ENCODE peak calls at places on chromosomes 4 and X, in seven cellular contexts. K is lung, H is astrocyte of the cerebellum, N is mammary epithelial cell, A is AG09309, M is DND-41, D is progenitor cell of endocrine pancreas. C is an unnamed sample.

GRCh38 chr4:139556071-139556734 is at the start of gene SETD7:
- DNase-seq in M (peak; percentile 78), H (peak; percentile 43), D (no peak), A (peak; percentile 34), K (peak; percentile 70), N (peak; percentile 78), C (peak; percentile 80)

GRCh38 chrX:148133099-148133725 is 152.1 kb downstream of the FMR1NB start:
- DNase-seq in K (no peak), A (no peak), H (no peak), M (no peak), D (no peak), N (peak; percentile 1), C (no peak)

GRCh38 chr4:181647396-181648107 is 595.6 kb upstream of the TENM3 start:
- DNase-seq in M (no peak), A (no peak), D (no peak), N (peak; percentile 19), H (no peak), K (no peak), C (no peak)

GRCh38 chrX:12988797-12989196 is 13.9 kb downstream of the TMSB4X start:
- DNase-seq in N (peak; percentile 91), M (no peak), K (peak; percentile 68), D (no peak), A (no peak), H (no peak), C (peak; percentile 60)

GRCh38 chr4:48629458-48629857 is 139.4 kb downstream of the ZAR1 start:
- DNase-seq in N (no peak), K (no peak), M (no peak), H (no peak), A (no peak), D (no peak), C (no peak)

GRCh38 chr4:159290321-159291030 is 187.6 kb downstream of the RAPGEF2 start:
- DNase-seq in D (no peak), K (no peak), A (no peak), H (no peak), M (no peak), N (peak; percentile 58), C (no peak)

GRCh38 chr4:84944952-84945351 is 21.5 kb downstream of the WDFY3 start:
- DNase-seq in A (no peak), K (no peak), H (no peak), D (no peak), M (no peak), N (peak; percentile 65), C (no peak)

GRCh38 chr4:152166567-152166966 is 369.3 kb downstream of the FBXW7 start:
- DNase-seq in H (no peak), M (peak; percentile 53), K (no peak), A (no peak), N (no peak), D (peak; percentile 37), C (no peak)

GRCh38 chr4:91958651-91959050 is 345.1 kb upstream of the GRID2 start:
- DNase-seq in K (no peak), N (no peak), M (no peak), D (no peak), A (no peak), H (peak; percentile 76), C (no peak)

GRCh38 chrX:19912-20571 is 261.1 kb upstream of the PLCXD1 start:
- DNase-seq in A (no peak), D (no peak), M (no peak), N (no peak), H (no peak), K (no peak), C (no peak)

GRCh38 chr4:9969526-9970398 is 51.5 kb downstream of the SLC2A9 start:
- DNase-seq in A (no peak), D (no peak), H (no peak), M (peak; percentile 67), N (no peak), K (no peak), C (no peak)

GRCh38 chrX:2928583-2929434 is at the start of gene ARSD:
- DNase-seq in D (peak; percentile 86), K (peak; percentile 95), M (no peak), H (peak; percentile 83), N (peak; percentile 86), A (peak; percentile 67), C (peak; percentile 67)

GRCh38 chr4:67019670-67020069 is 525.6 kb downstream of the CENPC start:
- DNase-seq in N (no peak), A (no peak), D (no peak), M (no peak), K (no peak), H (no peak), C (no peak)

GRCh38 chrX:4547218-4547836 is 833.9 kb upstream of the PRKX start:
- DNase-seq in M (peak; percentile 32), N (peak; percentile 23), A (peak; percentile 13), H (peak; percentile 16), D (peak; percentile 51), K (peak; percentile 47), C (no peak)

GRCh38 chr4:223913-224497 is 81.3 kb downstream of the ZNF732 start:
- DNase-seq in A (no peak), H (no peak), K (no peak), D (no peak), M (no peak), N (no peak), C (no peak)

GRCh38 chr4:39706334-39706733 is 8.4 kb downstream of the UBE2K start:
- DNase-seq in K (no peak), N (peak; percentile 65), D (no peak), M (no peak), H (peak; percentile 49), A (peak; percentile 47), C (no peak)

GRCh38 chrX:100649550-100650356 is 5.8 kb downstream of the SRPX2 start:
- DNase-seq in N (peak; percentile 63), H (peak; percentile 59), M (no peak), K (peak; percentile 47), D (no peak), A (peak; percentile 75), C (peak; percentile 43)

GRCh38 chr4:53854991-53855885 is 209.2 kb downstream of the CHIC2 start:
- DNase-seq in H (peak; percentile 50), N (peak; percentile 37), M (no peak), A (peak; percentile 73), K (no peak), D (no peak), C (no peak)

GRCh38 chr4:81799371-81799770 is 327.7 kb upstream of the RASGEF1B start:
- DNase-seq in M (no peak), A (no peak), H (no peak), K (no peak), D (no peak), N (peak; percentile 26), C (no peak)

GRCh38 chrX:41518127-41518840 is 71.1 kb downstream of the NYX start:
- DNase-seq in H (no peak), N (no peak), M (no peak), K (no peak), A (no peak), D (no peak), C (no peak)

GRCh38 chr4:128658214-128658621 is 151.3 kb upstream of the JADE1 start:
- DNase-seq in N (no peak), H (no peak), A (no peak), K (no peak), M (no peak), D (no peak), C (no peak)

GRCh38 chr4:73019462-73020047 is 50.0 kb downstream of the COX18 start:
- DNase-seq in A (peak; percentile 7), D (no peak), H (peak; percentile 45), M (peak; percentile 23), K (no peak), N (peak; percentile 19), C (peak; percentile 34)

GRCh38 chrX:75596178-75596577 is 73.3 kb upstream of the ZDHHC15 start:
- DNase-seq in H (peak; percentile 22), K (no peak), N (no peak), A (no peak), D (no peak), M (no peak), C (no peak)

DNA sequence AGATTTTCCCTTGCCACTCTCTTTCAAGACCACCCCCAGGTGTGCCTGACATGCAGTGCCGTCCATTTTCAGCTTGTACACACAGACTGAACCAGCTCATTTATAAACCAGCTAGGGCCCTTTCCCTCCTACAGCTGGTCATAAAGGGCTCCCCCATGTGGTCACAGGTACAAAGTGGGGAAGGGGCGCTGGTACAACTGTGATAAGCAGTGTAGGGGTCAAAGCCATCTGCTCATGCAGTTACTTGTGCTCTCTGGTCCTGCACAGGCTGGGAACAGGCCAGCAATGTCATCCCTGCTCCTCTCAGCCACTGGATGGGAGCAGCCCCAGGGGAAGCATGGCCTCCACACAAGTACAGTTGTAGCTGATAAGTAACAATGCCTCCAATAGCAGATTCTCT is 20.6 kb downstream of the GABRQ start:
- DNase-seq in K (no peak), M (no peak), N (no peak), A (no peak), D (no peak), H (no peak), C (no peak)
- TF ChIP-seq CTCF in K (no peak), M (no peak), N (no peak), A (no peak), D (peak; percentile 40), H (no peak), C (no peak)

GRCh38 chr4:25376754-25377571 is at the start of gene ANAPC4:
- DNase-seq in K (peak; percentile 98), H (peak; percentile 75), N (peak; percentile 91), M (peak; percentile 97), D (peak; percentile 87), A (peak; percentile 46), C (peak; percentile 95)
- TF ChIP-seq CTCF in K (no peak), H (peak; percentile 7), N (no peak), M (no peak), D (no peak), A (no peak), C (no peak)

DNA sequence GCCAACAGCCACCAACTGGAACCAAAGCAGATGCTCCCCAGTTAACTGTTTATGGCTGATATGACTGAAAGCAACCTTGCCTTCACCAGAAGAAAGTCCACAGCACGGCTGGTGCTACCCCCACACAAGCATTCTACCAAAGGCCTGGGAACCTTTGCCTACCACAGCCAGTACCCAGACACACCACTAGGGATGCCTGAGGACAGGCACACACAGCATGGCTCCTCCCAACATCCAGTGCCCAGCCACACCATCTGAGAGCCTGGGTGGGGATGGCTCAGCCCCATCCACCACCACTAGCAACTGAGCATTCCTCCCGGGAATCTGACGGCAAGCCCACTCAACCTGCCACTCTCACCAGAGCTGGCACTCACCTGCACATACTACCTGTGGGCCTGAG is 178.6 kb downstream of the SLC7A11 start:
- DNase-seq in M (no peak), D (no peak), K (no peak), A (no peak), N (no peak), H (no peak), C (no peak)
- TF ChIP-seq CTCF in M (no peak), D (no peak), K (no peak), A (no peak), N (peak; percentile 5), H (no peak), C (no peak)

DNA sequence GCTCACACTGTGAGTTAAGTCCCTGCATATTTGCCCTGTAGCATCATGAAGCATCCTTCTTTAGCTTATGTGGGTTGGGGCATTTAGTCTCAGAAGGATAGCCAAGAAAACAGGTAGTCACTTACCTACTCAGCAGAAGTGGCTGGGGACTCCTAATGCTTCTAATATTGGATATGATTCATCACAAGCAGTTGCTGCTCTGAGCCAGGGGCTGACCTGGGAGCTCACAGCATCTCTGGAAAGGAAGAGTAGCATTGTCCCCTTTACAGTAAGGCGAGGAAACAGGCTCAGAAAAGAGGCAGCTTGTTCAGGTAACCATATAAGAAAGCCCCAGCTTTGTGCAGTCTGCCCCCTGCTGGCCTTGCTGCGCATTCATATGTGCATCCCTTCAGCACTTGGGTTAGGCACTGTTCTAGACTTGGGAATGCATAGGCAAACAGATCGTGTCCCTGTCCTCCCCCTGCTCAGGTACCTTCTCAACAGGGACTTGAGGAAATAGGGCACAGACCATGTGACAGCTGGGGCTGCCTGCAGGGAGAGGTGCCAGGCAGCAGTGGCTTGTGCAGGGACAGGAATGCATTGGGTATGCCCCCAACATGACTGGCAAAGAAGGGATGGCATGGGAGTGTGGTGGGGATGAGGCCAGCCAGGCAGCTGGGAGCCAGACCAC is 35.7 kb upstream of the TBC1D14 start:
- DNase-seq in H (peak; percentile 41), M (peak; percentile 72), D (peak; percentile 56), N (peak; percentile 43), K (peak; percentile 72), A (no peak), C (peak; percentile 12)
- TF ChIP-seq CTCF in H (peak; percentile 87), M (peak; percentile 87), D (peak; percentile 77), N (peak; percentile 98), K (peak; percentile 63), A (peak; percentile 90), C (peak; percentile 78)

C was measured in RWPE1.